ENCODE peak calls at places on chromosome 20, in ten cellular contexts. J is cardiac muscle cell; D is T-helper 2 cell; M is DMS 273 treated with DMSO at 0.1 percent for 48 hours; U is stimulated activated CD8-positive, alpha-beta memory T cell treated with anti-CD3 and anti-CD28 coated beads, Interleukin-2, amount 100 ng/mL, for 1 hour; T is NCI-H524; V is naive B cell; S is endodermal cell; L is activated T-helper 1 cell treated with anti-CD3 and anti-CD28 coated beads, Interleukin-2, amount 50 U/mL, for 16 hours; E is activated effector memory CD4-positive, alpha-beta T cell treated with anti-CD3 and anti-CD28 coated beads, Interleukin-2, amount 50 U/mL, for 16 hours. O is an unnamed sample.

GRCh38 chr20:37524859-37525708 is 2.6 kb downstream of the BLCAP start:
- DNase-seq in L (no peak), T (peak), J (no peak), S (peak), U (no peak), M (no peak), V (no peak), D (peak), E (peak), O (no peak)

GRCh38 chr20:9660236-9660868 is 146.0 kb downstream of the LAMP5 start:
- DNase-seq in V (no peak), T (no peak), D (peak), J (peak), S (peak), U (no peak), M (no peak), L (no peak), E (no peak), O (no peak)

GRCh38 chr20:5844063-5844681 is 94.0 kb downstream of the SHLD1 start:
- DNase-seq in E (peak), D (peak), J (no peak), V (no peak), T (no peak), M (peak), L (peak), S (no peak), U (peak), O (peak)

GRCh38 chr20:64111841-64112641 is 4.7 kb upstream of the NPBWR2 start:
- DNase-seq in T (no peak), J (no peak), V (no peak), L (peak), D (no peak), U (no peak), E (peak), S (peak), M (no peak), O (no peak)

GRCh38 chr20:4130404-4131189 is 115.2 kb upstream of the RNF24 start:
- DNase-seq in E (peak), D (peak), J (no peak), T (no peak), S (no peak), V (no peak), M (no peak), U (no peak), L (no peak), O (no peak)

GRCh38 chr20:41174782-41175181 is 37.4 kb downstream of the PLCG1 start:
- DNase-seq in M (no peak), L (no peak), D (no peak), J (no peak), E (no peak), U (no peak), S (peak), T (no peak), V (no peak), O (no peak)

GRCh38 chr20:9514461-9515210 is at the start of gene LAMP5:
- DNase-seq in L (no peak), J (peak), T (peak), M (no peak), S (peak), U (no peak), E (no peak), D (peak), V (no peak), O (no peak)

GRCh38 chr20:51876511-51876910 is 74.2 kb upstream of the SALL4 start:
- DNase-seq in U (no peak), D (no peak), T (no peak), S (no peak), L (no peak), J (no peak), M (no peak), V (no peak), E (no peak), O (no peak)

GRCh38 chr20:3734111-3734843 is 1.8 kb downstream of the HSPA12B start:
- DNase-seq in D (no peak), T (no peak), L (no peak), S (no peak), M (no peak), V (no peak), U (no peak), E (no peak), J (no peak), O (no peak)

GRCh38 chr20:51579137-51579536 is 36.6 kb upstream of the NFATC2 start:
- DNase-seq in V (no peak), E (no peak), U (no peak), L (no peak), D (no peak), T (no peak), S (no peak), M (no peak), J (no peak), O (no peak)

GRCh38 chr20:57450419-57450818 is 59.2 kb downstream of the RBM38 start:
- DNase-seq in U (no peak), E (no peak), L (no peak), V (peak), M (no peak), D (no peak), J (no peak), T (no peak), S (no peak), O (peak)

GRCh38 chr20:20719411-20719810 is 7.0 kb upstream of the RALGAPA2 start:
- DNase-seq in M (no peak), S (no peak), V (no peak), L (no peak), D (no peak), T (no peak), J (no peak), U (no peak), E (no peak), O (no peak)

GRCh38 chr20:57801581-57801980 is 91.8 kb upstream of the PMEPA1 start:
- DNase-seq in U (no peak), M (no peak), L (no peak), T (no peak), S (no peak), D (no peak), J (no peak), V (no peak), E (peak), O (no peak)

GRCh38 chr20:25272223-25273000 is 24.5 kb downstream of the PYGB start:
- DNase-seq in V (no peak), S (no peak), D (no peak), M (no peak), J (no peak), U (no peak), E (peak), L (no peak), T (no peak), O (no peak)

GRCh38 chr20:23640873-23641667 is 3.3 kb upstream of the CST3 start:
- DNase-seq in D (no peak), T (no peak), E (no peak), U (no peak), S (no peak), J (no peak), L (no peak), V (no peak), M (no peak), O (no peak)

GRCh38 chr20:37850724-37851123 is 52.2 kb upstream of the VSTM2L start:
- DNase-seq in J (peak), V (no peak), S (no peak), L (no peak), E (no peak), T (no peak), U (no peak), M (no peak), D (no peak), O (no peak)

GRCh38 chr20:4449977-4450715 is 271.6 kb upstream of the PRND start:
- DNase-seq in V (no peak), D (no peak), J (peak), S (no peak), M (no peak), E (no peak), T (no peak), L (no peak), U (no peak), O (no peak)

GRCh38 chr20:19745106-19745505 is 13.0 kb upstream of the RIN2 start:
- DNase-seq in T (no peak), U (no peak), E (no peak), S (no peak), V (no peak), M (no peak), L (no peak), J (no peak), D (no peak), O (no peak)

GRCh38 chr20:62132421-62132820 is 10.1 kb downstream of the LSM14B start:
- DNase-seq in V (no peak), L (no peak), E (no peak), S (no peak), D (peak), U (no peak), J (no peak), M (no peak), T (no peak), O (no peak)

O was measured in GM06990.